ENCODE peak calls at places on chromosome 16, in four cellular contexts. A is stimulated activated CD4-positive, alpha-beta T cell treated with anti-CD3 and anti-CD28 coated beads, Interleukin-2, amount 100 ng/mL, for 48 hours; O is WERI-Rb-1; R is CD4-positive, alpha-beta T cell. N is an unnamed sample.

GRCh38 chr16:70678898-70679652 is 6.8 kb downstream of the MTSS2 start:
- DNase-seq in O (no peak), A (no peak), R (no peak), N (no peak)

GRCh38 chr16:60041671-60042070 is 1307.6 kb upstream of the GOT2 start:
- DNase-seq in A (no peak), R (no peak), O (no peak), N (peak)

GRCh38 chr16:57720142-57720575 is 15.4 kb upstream of the KATNB1 start:
- DNase-seq in A (peak), R (no peak), O (peak), N (peak)

GRCh38 chr16:31452631-31453106 is 6.6 kb upstream of the ARMC5 start:
- DNase-seq in R (no peak), O (no peak), A (no peak), N (peak)

GRCh38 chr16:78984324-78984723 is 616.2 kb downstream of the MAF start:
- DNase-seq in A (no peak), O (no peak), R (no peak), N (no peak)

GRCh38 chr16:66182592-66182991 is 183.9 kb upstream of the CDH5 start:
- DNase-seq in A (no peak), R (no peak), O (no peak), N (no peak)

GRCh38 chr16:67967956-67968439 is 439 bp downstream of the SLC12A4 start:
- DNase-seq in A (peak), R (no peak), O (no peak), N (no peak)

GRCh38 chr16:48244863-48245195 is 729 bp downstream of the LONP2 start:
- DNase-seq in A (no peak), O (no peak), R (no peak), N (no peak)

GRCh38 chr16:66379571-66379941 is 13.1 kb downstream of the CDH5 start:
- DNase-seq in O (no peak), R (no peak), A (no peak), N (no peak)

GRCh38 chr16:16092925-16093624 is 130.2 kb downstream of the ABCC6 start:
- DNase-seq in A (no peak), O (no peak), R (no peak), N (no peak)

GRCh38 chr16:626787-627457 is 3.9 kb upstream of the WFIKKN1 start:
- DNase-seq in R (no peak), A (no peak), O (no peak), N (peak)

GRCh38 chr16:3149630-3150345 is 15.0 kb downstream of the ZNF213 start:
- DNase-seq in A (peak), O (peak), R (peak), N (peak)

GRCh38 chr16:83772806-83773205 is 35.0 kb upstream of the HSBP1 start:
- DNase-seq in O (no peak), A (no peak), R (no peak), N (no peak)

GRCh38 chr16:85395913-85396878 is 216.9 kb upstream of the GSE1 start:
- DNase-seq in A (no peak), O (peak), R (no peak), N (no peak)

GRCh38 chr16:81728435-81728834 is 50.7 kb upstream of the PLCG2 start:
- DNase-seq in R (no peak), O (no peak), A (no peak), N (no peak)

GRCh38 chr16:79543219-79543618 is 57.3 kb downstream of the MAF start:
- DNase-seq in A (no peak), O (no peak), R (no peak), N (no peak)

GRCh38 chr16:54431041-54431996 is 144.7 kb upstream of the IRX3 start:
- DNase-seq in R (no peak), O (no peak), A (no peak), N (no peak)

GRCh38 chr16:58586340-58587030 is 43.1 kb downstream of the CNOT1 start:
- DNase-seq in O (no peak), R (no peak), A (no peak), N (no peak)

GRCh38 chr16:71796501-71796900 is 12.1 kb downstream of the AP1G1 start:
- DNase-seq in A (no peak), O (no peak), R (no peak), N (no peak)

GRCh38 chr16:46573008-46573833 is 48.0 kb downstream of the SHCBP1 start:
- DNase-seq in A (no peak), R (no peak), O (no peak), N (peak)

GRCh38 chr16:49009204-49009603 is 272.4 kb downstream of the CBLN1 start:
- DNase-seq in A (no peak), O (no peak), R (no peak), N (no peak)

GRCh38 chr16:3748307-3748706 is 31.0 kb upstream of the TRAP1 start:
- DNase-seq in R (no peak), A (no peak), O (no peak), N (no peak)

GRCh38 chr16:49467540-49468372 is 94.2 kb downstream of the C16orf78 start:
- DNase-seq in O (no peak), R (no peak), A (no peak), N (no peak)

GRCh38 chr16:58219432-58219831 is 21.5 kb upstream of the CSNK2A2 start:
- DNase-seq in A (no peak), O (no peak), R (no peak), N (no peak)

GRCh38 chr16:88466175-88466862 is 13.2 kb downstream of the ZFPM1 start:
- DNase-seq in O (no peak), R (no peak), A (no peak), N (no peak)

N was measured in NCI-H460.